ENCODE peak calls at places on chromosomes 5 and 9, in ten cellular contexts. V, K, O, D, C, Z, T, A, G and J are unnamed samples.
A peak's percentile ranks its signal among the peaks of the same experiment; 100 is the strongest.

GRCh38 chr9:99030610-99031009 is 74.3 kb upstream of the TGFBR1 start:
- DNase-seq in V (no peak), D (no peak), T (no peak), Z (no peak), K (no peak), A (no peak), G (no peak), C (no peak), O (no peak), J (no peak)

GRCh38 chr5:115469904-115470516 is 74.6 kb downstream of the FEM1C start:
- DNase-seq in K (no peak), D (no peak), A (peak; percentile 59), Z (no peak), O (no peak), G (no peak), V (no peak), C (no peak), T (no peak), J (no peak)

GRCh38 chr9:93568169-93568568 is 8.2 kb upstream of the PHF2 start:
- DNase-seq in D (no peak), A (no peak), C (no peak), Z (peak; percentile 35), V (no peak), T (no peak), K (no peak), G (no peak), O (no peak), J (no peak)

GRCh38 chr5:179148703-179149170 is 88.6 kb downstream of the ZNF354C start:
- DNase-seq in V (no peak), G (no peak), A (no peak), T (no peak), C (no peak), D (no peak), Z (no peak), O (no peak), K (no peak), J (peak; percentile 47)

GRCh38 chr9:34253460-34253837 is 74.6 kb downstream of the UBAP1 start:
- DNase-seq in D (peak; percentile 54), V (no peak), A (peak; percentile 25), K (no peak), C (peak; percentile 70), G (no peak), O (peak; percentile 47), T (no peak), Z (no peak), J (peak; percentile 89)

GRCh38 chr5:10456583-10457562 is 15.2 kb downstream of the ROPN1L start:
- DNase-seq in C (peak; percentile 82), O (no peak), D (no peak), G (no peak), K (no peak), T (no peak), Z (no peak), A (no peak), V (no peak), J (no peak)

GRCh38 chr5:169980418-169981053 is at the start of gene INSYN2B:
- DNase-seq in O (peak; percentile 80), D (peak; percentile 86), C (peak; percentile 87), V (peak; percentile 47), A (peak; percentile 52), Z (peak; percentile 46), G (peak; percentile 61), K (peak; percentile 31), T (peak; percentile 50), J (peak; percentile 56)

GRCh38 chr5:57825026-57825683 is 342.5 kb upstream of the ACTBL2 start:
- DNase-seq in G (no peak), D (peak; percentile 48), C (peak; percentile 88), K (no peak), O (no peak), A (no peak), V (no peak), Z (no peak), T (no peak), J (no peak)

GRCh38 chr9:33921967-33922895 is 105.3 kb downstream of the UBE2R2 start:
- DNase-seq in K (no peak), Z (no peak), A (no peak), T (no peak), G (no peak), O (no peak), D (peak; percentile 47), V (no peak), C (no peak), J (no peak)

GRCh38 chr9:68747043-68747533 is 42.0 kb downstream of the PIP5K1B start:
- DNase-seq in G (no peak), O (no peak), Z (no peak), T (no peak), K (no peak), D (no peak), A (no peak), V (no peak), C (no peak), J (no peak)

DNA sequence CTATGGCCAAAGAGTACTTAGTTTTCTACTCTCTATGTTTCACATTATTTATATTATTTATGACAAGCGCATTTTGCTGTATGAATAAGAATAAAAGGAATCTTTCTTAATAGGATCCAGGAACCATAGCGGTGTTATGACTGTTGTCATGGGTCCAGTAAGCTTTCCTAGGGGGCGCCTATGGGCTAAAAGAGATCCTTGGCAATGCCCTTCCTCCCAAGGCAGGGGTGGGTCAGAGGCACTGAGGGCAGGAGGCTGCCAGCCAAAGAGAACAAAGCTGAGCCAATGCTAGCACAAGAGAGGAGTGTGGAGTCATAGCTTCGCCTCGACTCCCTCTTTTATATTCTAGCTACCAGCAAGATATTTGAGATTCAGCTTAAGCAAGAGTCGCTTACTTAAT is 98.4 kb upstream of the GNAQ start:
- DNase-seq in G (no peak), T (no peak), K (peak; percentile 28), C (no peak), O (no peak), D (peak; percentile 67), Z (no peak), A (no peak), V (peak; percentile 36), J (no peak)
- TF ChIP-seq CTCF in G (no peak), T (no peak), K (no peak), C (no peak), O (no peak), D (peak; percentile 35), Z (no peak), A (no peak), V (peak; percentile 20), J (no peak)

GRCh38 chr9:86997961-86998360 is 50.7 kb upstream of the GAS1 start:
- DNase-seq in Z (no peak), C (no peak), O (no peak), A (no peak), G (no peak), D (no peak), K (no peak), V (no peak), T (no peak), J (no peak)

GRCh38 chr9:86994231-86994630 is 46.9 kb upstream of the GAS1 start:
- DNase-seq in A (no peak), T (no peak), K (no peak), C (no peak), O (no peak), Z (no peak), G (no peak), V (no peak), D (no peak), J (no peak)

GRCh38 chr9:86990276-86990675 is 43.0 kb upstream of the GAS1 start:
- DNase-seq in T (no peak), A (no peak), G (no peak), Z (no peak), D (no peak), K (no peak), V (no peak), C (no peak), O (no peak), J (no peak)

GRCh38 chr9:86997158-86997557 is 49.9 kb upstream of the GAS1 start:
- DNase-seq in Z (no peak), G (no peak), C (no peak), D (no peak), V (no peak), T (no peak), O (no peak), K (no peak), A (peak; percentile 20), J (no peak)

GRCh38 chr9:86993830-86994229 is 46.5 kb upstream of the GAS1 start:
- DNase-seq in T (no peak), G (no peak), D (no peak), C (no peak), A (no peak), V (no peak), Z (no peak), O (no peak), K (no peak), J (no peak)
- H3K4me3 ChIP-seq in T (no peak overlapping the region), G (no peak overlapping the region), D (no peak overlapping the region), C (no peak overlapping the region), A (no peak overlapping the region), V (no peak overlapping the region), Z (no peak overlapping the region), O (no peak overlapping the region), K (no peak overlapping the region), J (no peak overlapping the region)

GRCh38 chr5:143214890-143215289 is 188.6 kb downstream of the NR3C1 start:
- DNase-seq in C (no peak), Z (no peak), D (no peak), T (no peak), K (no peak), A (no peak), V (no peak), G (no peak), O (no peak), J (no peak)
- TF ChIP-seq POLR2A in C (no peak), Z (no peak), D (no peak), T (no peak), K (no peak), A (no peak), V (no peak), G (no peak), O (no peak), J (no peak)

GRCh38 chr9:85243921-85244320 is 497.8 kb downstream of the AGTPBP1 start:
- DNase-seq in C (no peak), V (no peak), A (no peak), T (no peak), D (no peak), O (no peak), K (no peak), G (no peak), Z (no peak), J (no peak)

GRCh38 chr9:85244856-85245255 is 496.9 kb downstream of the AGTPBP1 start:
- DNase-seq in G (no peak), O (no peak), A (no peak), C (no peak), T (no peak), K (no peak), Z (no peak), D (no peak), V (no peak), J (no peak)

GRCh38 chr9:85248514-85249312 is 493.0 kb downstream of the AGTPBP1 start:
- DNase-seq in D (peak; percentile 10), Z (no peak), A (no peak), V (no peak), C (no peak), O (no peak), K (no peak), G (no peak), T (no peak), J (no peak)

GRCh38 chr9:85246566-85246965 is 495.2 kb downstream of the AGTPBP1 start:
- DNase-seq in G (no peak), O (no peak), A (no peak), C (no peak), K (no peak), V (no peak), Z (no peak), D (no peak), T (no peak), J (no peak)

DNA sequence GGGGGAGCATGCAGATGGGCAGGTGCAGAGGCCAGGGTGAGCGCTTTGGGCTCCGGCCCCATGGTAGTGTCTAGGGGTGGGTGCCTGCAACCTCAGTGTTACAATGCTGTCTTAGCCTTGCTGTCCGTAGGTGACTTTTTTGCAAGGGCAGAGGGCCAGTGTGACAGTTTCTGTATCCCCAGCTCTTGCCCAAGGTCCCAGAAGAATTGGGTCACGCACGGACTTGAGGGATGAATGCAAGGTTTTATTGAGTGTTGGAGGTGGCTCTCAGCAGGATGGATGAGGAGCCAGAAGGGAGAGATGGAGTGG is 492.5 kb downstream of the AGTPBP1 start:
- DNase-seq in D (no peak), O (no peak), Z (no peak), C (no peak), T (no peak), G (no peak), A (no peak), V (no peak), K (no peak), J (no peak)
- TF ChIP-seq CTCF in D (no peak), O (no peak), Z (no peak), C (no peak), T (no peak), G (no peak), A (no peak), V (no peak), K (no peak), J (no peak)